ENCODE peak calls at places on chromosomes 5 and 9, in ten cellular contexts. One of them, this sample, is unnamed.

GRCh38 chr5:35030426-35030825 is 17.3 kb downstream of the AGXT2 start:
- DNase-seq in heart left ventricle: no peak
- DNase-seq in AG10803: no peak
- DNase-seq in cardiac fibroblast: peak; percentile 16
- DNase-seq in IMR-90: no peak
- DNase-seq in foreskin fibroblast: no peak
- DNase-seq in HFF-Myc: no peak
- DNase-seq in fibroblast of lung: no peak
- DNase-seq in HCT116: no peak
- DNase-seq in OCI-LY7: no peak
- DNase-seq in this sample: no peak

GRCh38 chr5:53038196-53038847 is 49.2 kb downstream of the ITGA2 start:
- DNase-seq in fibroblast of lung: no peak
- DNase-seq in AG10803: no peak
- DNase-seq in cardiac fibroblast: no peak
- DNase-seq in HCT116: no peak
- DNase-seq in heart left ventricle: peak; percentile 62
- DNase-seq in OCI-LY7: no peak
- DNase-seq in foreskin fibroblast: no peak
- DNase-seq in IMR-90: no peak
- DNase-seq in HFF-Myc: no peak
- DNase-seq in this sample: peak; percentile 32

GRCh38 chr5:52920929-52921328 is 68.2 kb upstream of the ITGA2 start:
- DNase-seq in HFF-Myc: no peak
- DNase-seq in AG10803: peak; percentile 30
- DNase-seq in fibroblast of lung: peak; percentile 9
- DNase-seq in HCT116: no peak
- DNase-seq in heart left ventricle: no peak
- DNase-seq in OCI-LY7: no peak
- DNase-seq in cardiac fibroblast: peak; percentile 61
- DNase-seq in foreskin fibroblast: peak; percentile 67
- DNase-seq in IMR-90: peak; percentile 54
- DNase-seq in this sample: peak; percentile 25

GRCh38 chr9:104850771-104851170 is 77.2 kb downstream of the ABCA1 start:
- DNase-seq in cardiac fibroblast: peak; percentile 62
- DNase-seq in AG10803: peak; percentile 29
- DNase-seq in foreskin fibroblast: no peak
- DNase-seq in fibroblast of lung: peak; percentile 48
- DNase-seq in heart left ventricle: no peak
- DNase-seq in IMR-90: peak; percentile 36
- DNase-seq in HCT116: no peak
- DNase-seq in OCI-LY7: no peak
- DNase-seq in HFF-Myc: no peak
- DNase-seq in this sample: no peak

GRCh38 chr9:129414377-129415021 is 206.4 kb downstream of the C9orf50 start:
- DNase-seq in OCI-LY7: peak; percentile 23
- DNase-seq in fibroblast of lung: peak; percentile 41
- DNase-seq in HFF-Myc: no peak
- DNase-seq in foreskin fibroblast: peak; percentile 66
- DNase-seq in IMR-90: peak; percentile 63
- DNase-seq in AG10803: peak; percentile 79
- DNase-seq in cardiac fibroblast: peak; percentile 57
- DNase-seq in HCT116: no peak
- DNase-seq in heart left ventricle: peak; percentile 43
- DNase-seq in this sample: peak; percentile 46

GRCh38 chr9:4666042-4666699 is at the start of gene SPATA6L:
- DNase-seq in HCT116: no peak
- DNase-seq in fibroblast of lung: peak; percentile 63
- DNase-seq in foreskin fibroblast: peak; percentile 86
- DNase-seq in AG10803: peak; percentile 46
- DNase-seq in heart left ventricle: peak; percentile 70
- DNase-seq in OCI-LY7: no peak
- DNase-seq in cardiac fibroblast: peak; percentile 54
- DNase-seq in HFF-Myc: no peak
- DNase-seq in IMR-90: peak; percentile 45
- DNase-seq in this sample: peak; percentile 43

GRCh38 chr5:32767948-32768427 is 56.9 kb downstream of the NPR3 start:
- DNase-seq in foreskin fibroblast: peak; percentile 97
- DNase-seq in IMR-90: peak; percentile 99
- DNase-seq in cardiac fibroblast: peak; percentile 99
- DNase-seq in OCI-LY7: no peak
- DNase-seq in heart left ventricle: no peak
- DNase-seq in AG10803: peak; percentile 97
- DNase-seq in HFF-Myc: no peak
- DNase-seq in HCT116: peak; percentile 54
- DNase-seq in fibroblast of lung: peak; percentile 86
- DNase-seq in this sample: peak; percentile 84

GRCh38 chr5:133285583-133286021 is 233.8 kb downstream of the HSPA4 start:
- DNase-seq in HCT116: no peak
- DNase-seq in IMR-90: peak; percentile 51
- DNase-seq in heart left ventricle: peak; percentile 62
- DNase-seq in OCI-LY7: no peak
- DNase-seq in cardiac fibroblast: peak; percentile 41
- DNase-seq in HFF-Myc: peak; percentile 64
- DNase-seq in fibroblast of lung: peak; percentile 67
- DNase-seq in AG10803: peak; percentile 10
- DNase-seq in foreskin fibroblast: peak; percentile 14
- DNase-seq in this sample: peak; percentile 29

GRCh38 chr5:16815432-16815831 is 120.7 kb downstream of the MYO10 start:
- DNase-seq in HFF-Myc: no peak
- DNase-seq in heart left ventricle: no peak
- DNase-seq in OCI-LY7: no peak
- DNase-seq in cardiac fibroblast: no peak
- DNase-seq in fibroblast of lung: no peak
- DNase-seq in HCT116: no peak
- DNase-seq in foreskin fibroblast: no peak
- DNase-seq in IMR-90: no peak
- DNase-seq in AG10803: no peak
- DNase-seq in this sample: no peak

GRCh38 chr5:78758169-78758839 is 109.7 kb upstream of the LHFPL2 start:
- DNase-seq in HCT116: no peak
- DNase-seq in fibroblast of lung: peak; percentile 68
- DNase-seq in OCI-LY7: peak; percentile 60
- DNase-seq in cardiac fibroblast: peak; percentile 43
- DNase-seq in heart left ventricle: no peak
- DNase-seq in IMR-90: peak; percentile 84
- DNase-seq in HFF-Myc: no peak
- DNase-seq in AG10803: no peak
- DNase-seq in foreskin fibroblast: peak; percentile 74
- DNase-seq in this sample: peak; percentile 18

GRCh38 chr9:124333180-124333579 is 75.4 kb downstream of the NEK6 start:
- DNase-seq in foreskin fibroblast: no peak
- DNase-seq in AG10803: no peak
- DNase-seq in fibroblast of lung: no peak
- DNase-seq in heart left ventricle: no peak
- DNase-seq in OCI-LY7: no peak
- DNase-seq in HCT116: no peak
- DNase-seq in HFF-Myc: no peak
- DNase-seq in IMR-90: no peak
- DNase-seq in cardiac fibroblast: no peak
- DNase-seq in this sample: no peak

GRCh38 chr5:134545070-134545868 is 19.8 kb downstream of the JADE2 start:
- DNase-seq in OCI-LY7: peak; percentile 81
- DNase-seq in fibroblast of lung: no peak
- DNase-seq in heart left ventricle: peak; percentile 73
- DNase-seq in foreskin fibroblast: no peak
- DNase-seq in HCT116: no peak
- DNase-seq in IMR-90: no peak
- DNase-seq in cardiac fibroblast: peak; percentile 47
- DNase-seq in AG10803: no peak
- DNase-seq in HFF-Myc: no peak
- DNase-seq in this sample: no peak

GRCh38 chr5:138579517-138579863 is 4.3 kb upstream of the HSPA9 start:
- DNase-seq in HCT116: no peak
- DNase-seq in fibroblast of lung: no peak
- DNase-seq in cardiac fibroblast: no peak
- DNase-seq in heart left ventricle: no peak
- DNase-seq in IMR-90: no peak
- DNase-seq in HFF-Myc: no peak
- DNase-seq in foreskin fibroblast: no peak
- DNase-seq in AG10803: no peak
- DNase-seq in OCI-LY7: no peak
- DNase-seq in this sample: no peak

GRCh38 chr9:132647355-132647754 is 22.4 kb downstream of the DDX31 start:
- DNase-seq in OCI-LY7: no peak
- DNase-seq in fibroblast of lung: peak; percentile 99
- DNase-seq in heart left ventricle: no peak
- DNase-seq in HCT116: no peak
- DNase-seq in foreskin fibroblast: peak; percentile 98
- DNase-seq in IMR-90: peak; percentile 100
- DNase-seq in HFF-Myc: peak; percentile 98
- DNase-seq in cardiac fibroblast: peak; percentile 96
- DNase-seq in AG10803: peak; percentile 99
- DNase-seq in this sample: peak; percentile 99

GRCh38 chr9:86321373-86321772 is 32.8 kb downstream of the TUT7 start:
- DNase-seq in AG10803: peak; percentile 99
- DNase-seq in cardiac fibroblast: peak; percentile 93
- DNase-seq in HCT116: no peak
- DNase-seq in heart left ventricle: no peak
- DNase-seq in fibroblast of lung: peak; percentile 90
- DNase-seq in OCI-LY7: no peak
- DNase-seq in foreskin fibroblast: peak; percentile 87
- DNase-seq in HFF-Myc: peak; percentile 27
- DNase-seq in IMR-90: peak; percentile 84
- DNase-seq in this sample: peak; percentile 80

GRCh38 chr5:96661841-96662724 is at the start of gene CAST:
- DNase-seq in IMR-90: peak; percentile 85
- DNase-seq in OCI-LY7: peak; percentile 89
- DNase-seq in fibroblast of lung: peak; percentile 93
- DNase-seq in cardiac fibroblast: peak; percentile 97
- DNase-seq in HFF-Myc: peak; percentile 74
- DNase-seq in heart left ventricle: peak; percentile 91
- DNase-seq in AG10803: peak; percentile 98
- DNase-seq in foreskin fibroblast: peak; percentile 99
- DNase-seq in HCT116: peak; percentile 87
- DNase-seq in this sample: peak; percentile 94

GRCh38 chr5:74433255-74434123 is 207.0 kb downstream of the ENC1 start:
- DNase-seq in HFF-Myc: no peak
- DNase-seq in OCI-LY7: peak; percentile 41
- DNase-seq in foreskin fibroblast: peak; percentile 14
- DNase-seq in heart left ventricle: no peak
- DNase-seq in cardiac fibroblast: peak; percentile 64
- DNase-seq in IMR-90: peak; percentile 22
- DNase-seq in fibroblast of lung: peak; percentile 90
- DNase-seq in HCT116: no peak
- DNase-seq in AG10803: peak; percentile 25
- DNase-seq in this sample: peak; percentile 34

DNA sequence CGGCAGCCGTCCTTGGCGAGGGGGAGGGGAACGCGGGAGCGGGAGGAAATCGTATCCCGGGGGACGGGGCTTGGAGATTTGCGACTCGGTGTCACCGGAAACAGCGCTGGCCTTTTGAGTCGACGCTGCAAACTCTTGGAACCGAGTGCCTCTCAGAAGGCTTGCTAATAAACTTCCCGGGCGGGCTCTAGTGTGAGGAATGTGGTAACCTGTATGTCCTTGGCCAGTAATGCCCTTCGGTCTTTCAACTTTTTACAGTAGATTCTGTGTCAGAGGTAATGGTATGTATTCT is 82.7 kb downstream of the PTPDC1 start:
- DNase-seq in IMR-90: no peak
- DNase-seq in AG10803: no peak
- DNase-seq in HFF-Myc: peak; percentile 58
- DNase-seq in cardiac fibroblast: no peak
- DNase-seq in fibroblast of lung: no peak
- DNase-seq in foreskin fibroblast: no peak
- DNase-seq in heart left ventricle: no peak
- DNase-seq in OCI-LY7: no peak
- DNase-seq in HCT116: no peak
- DNase-seq in this sample: no peak
- TF ChIP-seq CTCF in IMR-90: peak; percentile 21
- TF ChIP-seq CTCF in AG10803: peak; percentile 40
- TF ChIP-seq CTCF in HFF-Myc: no peak
- TF ChIP-seq CTCF in cardiac fibroblast: no peak
- TF ChIP-seq CTCF in fibroblast of lung: peak; percentile 18
- TF ChIP-seq CTCF in foreskin fibroblast: no peak
- TF ChIP-seq CTCF in heart left ventricle: no peak
- TF ChIP-seq CTCF in OCI-LY7: no peak
- TF ChIP-seq CTCF in HCT116: no peak
- TF ChIP-seq CTCF in this sample: no peak

GRCh38 chr5:124652514-124652819 is 94.0 kb downstream of the ZNF608 start:
- DNase-seq in foreskin fibroblast: no peak
- DNase-seq in cardiac fibroblast: no peak
- DNase-seq in HCT116: no peak
- DNase-seq in heart left ventricle: no peak
- DNase-seq in HFF-Myc: no peak
- DNase-seq in OCI-LY7: no peak
- DNase-seq in fibroblast of lung: no peak
- DNase-seq in AG10803: no peak
- DNase-seq in IMR-90: no peak
- DNase-seq in this sample: peak; percentile 51
- H3K4me3 ChIP-seq in foreskin fibroblast: no peak overlapping the region
- H3K4me3 ChIP-seq in cardiac fibroblast: no peak overlapping the region
- H3K4me3 ChIP-seq in HCT116: no peak overlapping the region
- H3K4me3 ChIP-seq in heart left ventricle: peak overlapping the region; percentile 54
- H3K4me3 ChIP-seq in HFF-Myc: no peak overlapping the region
- H3K4me3 ChIP-seq in OCI-LY7: peak overlapping the region; percentile 69
- H3K4me3 ChIP-seq in fibroblast of lung: no peak overlapping the region
- H3K4me3 ChIP-seq in AG10803: no peak overlapping the region
- H3K4me3 ChIP-seq in IMR-90: no peak overlapping the region
- H3K4me3 ChIP-seq in this sample: no peak overlapping the region

DNA sequence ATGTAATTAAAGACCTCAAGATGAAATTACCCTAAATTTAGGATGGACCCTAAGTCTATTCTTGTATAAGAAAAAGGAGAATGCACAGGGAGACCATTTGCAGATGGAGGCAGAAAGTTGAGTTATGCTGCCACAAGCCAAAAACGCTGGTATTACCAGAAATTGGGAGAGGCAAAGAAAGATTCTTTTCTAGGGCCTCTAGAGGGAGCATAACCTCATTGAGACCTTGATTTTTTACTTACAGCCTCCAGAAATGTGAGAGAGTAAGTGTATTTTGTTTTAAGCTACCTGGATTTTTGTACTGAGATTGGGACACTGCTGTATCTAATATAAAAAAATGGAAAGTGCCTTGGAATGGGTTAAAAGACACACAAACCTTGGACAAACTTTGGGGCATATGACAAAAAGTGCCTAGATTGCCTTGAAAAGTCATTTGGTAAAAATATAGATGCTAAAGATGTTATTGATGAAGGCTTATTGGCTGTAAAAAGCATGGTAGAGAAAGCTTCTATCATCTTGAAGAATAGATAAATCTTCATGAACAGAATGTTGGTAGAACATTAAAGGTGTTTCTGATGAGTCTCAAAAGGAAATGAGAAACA is 174.7 kb upstream of the PRDM9 start:
- DNase-seq in IMR-90: no peak
- DNase-seq in fibroblast of lung: no peak
- DNase-seq in OCI-LY7: no peak
- DNase-seq in heart left ventricle: no peak
- DNase-seq in cardiac fibroblast: peak; percentile 29
- DNase-seq in foreskin fibroblast: no peak
- DNase-seq in AG10803: no peak
- DNase-seq in HFF-Myc: no peak
- DNase-seq in HCT116: no peak
- DNase-seq in this sample: peak; percentile 7
- TF ChIP-seq CTCF in IMR-90: no peak
- TF ChIP-seq CTCF in fibroblast of lung: peak; percentile 63
- TF ChIP-seq CTCF in OCI-LY7: peak; percentile 35
- TF ChIP-seq CTCF in heart left ventricle: peak; percentile 12
- TF ChIP-seq CTCF in cardiac fibroblast: peak; percentile 27
- TF ChIP-seq CTCF in foreskin fibroblast: no peak
- TF ChIP-seq CTCF in AG10803: no peak
- TF ChIP-seq CTCF in HFF-Myc: no peak
- TF ChIP-seq CTCF in HCT116: no peak
- TF ChIP-seq CTCF in this sample: no peak

GRCh38 chr5:177141496-177141895 is 7.9 kb downstream of the NSD1 start:
- DNase-seq in fibroblast of lung: no peak
- DNase-seq in HCT116: no peak
- DNase-seq in AG10803: no peak
- DNase-seq in cardiac fibroblast: no peak
- DNase-seq in foreskin fibroblast: no peak
- DNase-seq in HFF-Myc: no peak
- DNase-seq in IMR-90: no peak
- DNase-seq in OCI-LY7: no peak
- DNase-seq in heart left ventricle: no peak
- DNase-seq in this sample: no peak
- H3K4me3 ChIP-seq in fibroblast of lung: no peak overlapping the region
- H3K4me3 ChIP-seq in HCT116: no peak overlapping the region
- H3K4me3 ChIP-seq in AG10803: no peak overlapping the region
- H3K4me3 ChIP-seq in cardiac fibroblast: no peak overlapping the region
- H3K4me3 ChIP-seq in foreskin fibroblast: no peak overlapping the region
- H3K4me3 ChIP-seq in HFF-Myc: no peak overlapping the region
- H3K4me3 ChIP-seq in IMR-90: no peak overlapping the region
- H3K4me3 ChIP-seq in OCI-LY7: no peak overlapping the region
- H3K4me3 ChIP-seq in heart left ventricle: no peak overlapping the region
- H3K4me3 ChIP-seq in this sample: no peak overlapping the region